ENCODE peak calls at places on chromosomes 13 and 19, in eight cellular contexts. Y is AG10803, Q is cardiac fibroblast, V is psoas muscle, K is breast epithelium, U is astrocyte of the spinal cord, H is thoracic aorta, C is neural progenitor cell. L is an unnamed sample.

GRCh38 chr19:35295792-35296462 is 4.0 kb downstream of the MAG start:
- DNase-seq in K (no peak), U (no peak), Q (no peak), H (no peak), V (no peak), Y (no peak), C (no peak), L (no peak)

GRCh38 chr19:55443045-55443823 is at the start of gene SHISA7:
- DNase-seq in Y (no peak), C (peak; percentile 48), V (no peak), U (no peak), H (no peak), K (no peak), Q (no peak), L (no peak)

GRCh38 chr19:23882493-23882892 is 32.2 kb upstream of the ZNF726 start:
- DNase-seq in K (no peak), Y (no peak), Q (no peak), C (no peak), V (no peak), H (no peak), U (no peak), L (no peak)

GRCh38 chr19:52190679-52191293 is 934 bp downstream of the PPP2R1A start:
- DNase-seq in C (peak; percentile 38), Y (peak; percentile 46), V (peak; percentile 39), K (peak; percentile 20), H (no peak), Q (peak; percentile 63), U (no peak), L (peak; percentile 14)

GRCh38 chr13:45034342-45034741 is 45.0 kb downstream of the GPALPP1 start:
- DNase-seq in Y (no peak), U (no peak), K (no peak), V (no peak), C (no peak), H (no peak), Q (no peak), L (no peak)

GRCh38 chr19:45424191-45425058 is 708 bp upstream of the ERCC1 start:
- DNase-seq in U (peak; percentile 94), K (no peak), Y (peak; percentile 92), H (peak; percentile 72), C (peak; percentile 51), V (peak; percentile 82), Q (peak; percentile 91), L (peak; percentile 96)

GRCh38 chr19:45815501-45816216 is 551 bp upstream of the RSPH6A start:
- DNase-seq in H (no peak), Q (no peak), Y (no peak), U (no peak), V (no peak), K (no peak), C (peak; percentile 85), L (no peak)

GRCh38 chr19:16033136-16033530 is 43.2 kb upstream of the TPM4 start:
- DNase-seq in K (no peak), Q (no peak), C (no peak), V (no peak), U (no peak), Y (no peak), H (no peak), L (no peak)

GRCh38 chr19:591099-591958 is 1.6 kb downstream of the HCN2 start:
- DNase-seq in K (no peak), V (no peak), Q (no peak), U (no peak), Y (no peak), H (no peak), C (peak; percentile 86), L (no peak)

DNA sequence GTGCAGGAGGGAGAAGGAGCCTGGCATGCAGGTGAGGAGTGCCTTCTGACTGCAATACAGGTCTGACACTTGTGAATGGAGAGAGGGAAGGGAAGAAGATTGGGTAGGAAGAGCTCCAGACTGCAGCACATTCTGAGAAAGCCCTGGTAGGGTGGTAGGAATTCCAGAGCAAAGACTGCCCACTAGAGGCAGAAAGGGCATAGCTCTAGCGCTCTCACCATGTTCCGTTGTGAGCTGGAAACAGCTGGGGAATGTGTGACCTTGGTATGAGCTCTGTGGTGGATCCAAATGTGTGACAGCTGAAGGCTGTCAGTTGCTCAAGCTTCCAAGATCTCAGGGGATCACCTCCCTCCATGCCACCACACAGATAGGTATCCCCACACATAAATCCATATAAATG is 2.9 kb upstream of the MTUS2 start:
- DNase-seq in H (no peak), Q (no peak), K (no peak), C (peak; percentile 35), U (no peak), V (no peak), Y (no peak), L (no peak)
- TF ChIP-seq CTCF in H (no peak), Q (no peak), K (no peak), C (peak; percentile 43), U (no peak), V (no peak), Y (no peak), L (peak; percentile 50)

DNA sequence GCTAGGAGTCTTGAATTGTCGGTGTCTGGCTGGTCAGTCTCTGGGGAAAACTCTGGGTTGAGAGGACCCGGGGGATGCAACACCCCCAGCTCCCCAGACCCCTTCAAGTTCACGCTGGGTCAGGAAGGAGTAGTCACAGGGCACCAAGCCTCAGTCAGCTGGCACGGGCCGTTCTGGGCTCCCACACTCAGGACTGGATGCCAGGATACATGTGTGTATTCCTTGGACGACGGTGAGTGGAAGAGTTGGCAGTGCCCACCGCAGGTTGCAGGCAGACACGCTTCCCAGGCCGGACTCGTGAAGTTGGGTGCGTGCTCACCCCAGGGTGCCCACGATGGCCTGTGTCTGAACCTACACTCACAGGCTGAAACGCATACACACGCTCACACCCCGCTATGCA is 5.5 kb downstream of the GADD45B start:
- DNase-seq in V (no peak), Q (no peak), Y (no peak), K (no peak), C (no peak), H (no peak), U (no peak), L (no peak)
- TF ChIP-seq CTCF in V (no peak), Q (no peak), Y (no peak), K (no peak), C (no peak), H (no peak), U (no peak), L (no peak)

GRCh38 chr13:38641164-38641948 is 45.5 kb upstream of the FREM2 start:
- DNase-seq in Q (peak; percentile 6), H (no peak), V (no peak), Y (peak; percentile 0), C (no peak), K (no peak), U (no peak), L (no peak)
- TF ChIP-seq CTCF in Q (peak; percentile 11), H (no peak), V (no peak), Y (peak; percentile 31), C (peak; percentile 31), K (no peak), U (peak; percentile 31), L (peak; percentile 60)

GRCh38 chr19:5130371-5131030 is 161.6 kb downstream of the KDM4B start:
- DNase-seq in Y (no peak), H (no peak), K (no peak), V (no peak), C (no peak), U (no peak), Q (no peak), L (no peak)

GRCh38 chr19:5131866-5132561 is 163.1 kb downstream of the KDM4B start:
- DNase-seq in U (no peak), V (no peak), Y (no peak), H (no peak), K (peak; percentile 46), C (peak; percentile 78), Q (no peak), L (no peak)

GRCh38 chr19:5132698-5133651 is 164.1 kb downstream of the KDM4B start:
- DNase-seq in V (no peak), C (no peak), U (no peak), Y (no peak), K (no peak), H (no peak), Q (no peak), L (no peak)

GRCh38 chr19:5129691-5130090 is 160.8 kb downstream of the KDM4B start:
- DNase-seq in H (no peak), K (no peak), Q (no peak), Y (no peak), U (no peak), V (no peak), C (no peak), L (no peak)

DNA sequence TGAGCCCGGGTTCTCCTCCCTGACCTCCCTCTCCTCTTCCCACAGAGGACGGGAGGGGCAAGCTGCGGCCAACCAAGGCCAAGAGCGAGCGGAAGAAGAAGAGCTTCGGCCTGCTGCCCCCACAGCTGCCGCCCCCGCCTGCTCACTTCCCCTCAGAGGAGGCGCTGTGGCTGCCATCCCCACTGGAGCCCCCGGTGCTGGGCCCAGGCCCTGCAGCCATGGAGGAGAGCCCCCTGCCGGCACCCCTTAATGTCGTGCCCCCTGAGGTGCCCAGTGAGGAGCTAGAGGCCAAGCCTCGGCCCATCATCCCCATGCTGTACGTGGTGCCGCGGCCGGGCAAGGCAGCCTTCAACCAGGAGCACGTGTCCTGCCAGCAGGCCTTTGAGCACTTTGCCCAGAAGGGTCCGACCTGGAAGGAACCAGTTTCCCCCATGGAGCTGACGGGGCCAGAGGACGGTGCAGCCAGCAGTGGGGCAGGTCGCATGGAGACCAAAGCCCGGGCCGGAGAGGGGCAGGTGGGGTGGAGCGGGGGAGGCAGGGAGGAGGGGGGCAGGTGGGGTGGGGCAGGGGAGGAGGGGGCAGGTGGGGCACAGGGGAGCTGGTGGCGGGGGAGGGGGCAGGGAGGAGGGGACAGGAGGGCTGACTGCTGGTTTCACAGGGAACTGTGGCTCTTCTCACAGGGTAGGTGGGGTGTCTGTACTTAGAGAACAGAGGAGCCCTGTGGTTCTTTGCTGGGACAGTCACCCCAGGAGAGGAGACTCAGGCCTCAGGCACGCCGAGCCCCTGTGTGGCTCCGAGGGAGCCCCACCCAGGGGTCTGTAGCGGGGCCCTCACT is 162.3 kb downstream of the KDM4B start:
- DNase-seq in K (no peak), V (no peak), H (no peak), Q (no peak), U (no peak), C (no peak), Y (no peak), L (no peak)
- TF ChIP-seq CTCF in K (no peak), V (no peak), H (no peak), Q (no peak), U (no peak), C (peak; percentile 14), Y (no peak), L (peak; percentile 33)

GRCh38 chr19:32287811-32288227 is 57.6 kb upstream of the ZNF507 start:
- DNase-seq in C (peak; percentile 85), K (peak; percentile 21), V (peak; percentile 67), U (peak; percentile 37), Y (peak; percentile 80), Q (peak; percentile 87), H (peak; percentile 11), L (peak; percentile 36)
- TF ChIP-seq CTCF in C (peak; percentile 73), K (peak; percentile 25), V (peak; percentile 29), U (peak; percentile 59), Y (peak; percentile 68), Q (peak; percentile 57), H (peak; percentile 21), L (peak; percentile 69)

GRCh38 chr19:33227870-33228599 is 2.4 kb upstream of the SLC7A10 start:
- DNase-seq in V (no peak), Q (no peak), Y (no peak), K (no peak), C (no peak), H (no peak), U (no peak), L (no peak)
- TF ChIP-seq CTCF in V (no peak), Q (no peak), Y (no peak), K (no peak), C (no peak), H (no peak), U (no peak), L (no peak)

L was measured in HFFc6.